ENCODE peak calls at places on chromosomes 2 and 18, in five cellular contexts. P is endothelial cell; O is GM10248; Z is occipital lobe; V is stimulated activated CD8-positive, alpha-beta memory T cell treated with anti-CD3 and anti-CD28 coated beads, Interleukin-7, amount 100 ng/mL, for 24 hours. F is an unnamed sample.
A peak's percentile ranks its signal among the peaks of the same experiment; 100 is the strongest.

GRCh38 chr2:105809099-105809473 is 64.4 kb downstream of the NCK2 start:
- DNase-seq in P (no peak), O (no peak), Z (no peak), V (no peak), F (no peak)

GRCh38 chr2:28981620-28982371 is 698 bp downstream of the TOGARAM2 start:
- DNase-seq in P (no peak), O (no peak), Z (no peak), V (no peak), F (no peak)

GRCh38 chr2:5915926-5916325 is 223.7 kb downstream of the SOX11 start:
- DNase-seq in P (peak; percentile 67), O (no peak), Z (no peak), V (no peak), F (no peak)

GRCh38 chr2:119771331-119771730 is 11.6 kb downstream of the PTPN4 start:
- DNase-seq in P (no peak), O (no peak), Z (no peak), V (no peak), F (no peak)

GRCh38 chr2:82811946-82812345 is 1647.1 kb downstream of the SUCLG1 start:
- DNase-seq in P (no peak), O (no peak), Z (no peak), V (no peak), F (no peak)

GRCh38 chr2:145075454-145076062 is 555.6 kb upstream of the ZEB2 start:
- DNase-seq in P (no peak), O (no peak), Z (no peak), V (no peak), F (no peak)

GRCh38 chr2:238567996-238568395 is 141.3 kb downstream of the ASB1 start:
- DNase-seq in P (no peak), O (no peak), Z (no peak), V (no peak), F (no peak)

GRCh38 chr18:22309191-22309590 is 108.5 kb downstream of the CTAGE1 start:
- DNase-seq in P (no peak), O (no peak), Z (no peak), V (no peak), F (no peak)

GRCh38 chr2:151973901-151974199 is 125.0 kb downstream of the CACNB4 start:
- DNase-seq in P (peak; percentile 45), O (no peak), Z (peak; percentile 77), V (no peak), F (peak; percentile 12)

GRCh38 chr2:104658149-104658839 is 195.6 kb upstream of the POU3F3 start:
- DNase-seq in P (peak; percentile 27), O (no peak), Z (peak; percentile 10), V (no peak), F (no peak)

GRCh38 chr2:124836415-124836814 is 811.3 kb downstream of the CNTNAP5 start:
- DNase-seq in P (no peak), O (no peak), Z (no peak), V (no peak), F (peak; percentile 41)

GRCh38 chr2:120257522-120257921 is 4.9 kb downstream of the RALB start:
- DNase-seq in P (no peak), O (no peak), Z (no peak), V (no peak), F (no peak)

GRCh38 chr18:76980663-76981387 is 151.8 kb downstream of the MBP start:
- DNase-seq in P (no peak), O (no peak), Z (no peak), V (no peak), F (no peak)

GRCh38 chr2:70684846-70685622 is 83.0 kb downstream of the ADD2 start:
- DNase-seq in P (no peak), O (no peak), Z (no peak), V (no peak), F (no peak)

GRCh38 chr2:65749549-65749948 is 317.1 kb upstream of the SPRED2 start:
- DNase-seq in P (no peak), O (no peak), Z (no peak), V (no peak), F (peak; percentile 85)

GRCh38 chr18:9673296-9674251 is 34.5 kb upstream of the RAB31 start:
- DNase-seq in P (no peak), O (peak; percentile 89), Z (no peak), V (no peak), F (peak; percentile 32)

GRCh38 chr18:74249181-74249968 is 42.4 kb downstream of the CYB5A start:
- DNase-seq in P (no peak), O (no peak), Z (no peak), V (no peak), F (no peak)